ENCODE peak calls at places on chromosomes 11 and 22, in ten cellular contexts. One of them, this sample, is unnamed.

GRCh38 chr11:112756166-112756565 is 205.1 kb upstream of the NCAM1 start:
- DNase-seq in neuronal stem cell: no peak
- DNase-seq in PC-3: no peak
- DNase-seq in caudate nucleus: no peak
- DNase-seq in CD4-positive, alpha-beta T cell: no peak
- DNase-seq in uterus: no peak
- DNase-seq in fibroblast of lung: no peak
- DNase-seq in ascending aorta: no peak
- DNase-seq in psoas muscle: no peak
- DNase-seq in tibial nerve: no peak
- DNase-seq in this sample: no peak

GRCh38 chr11:68271023-68271780 is 571 bp downstream of the C11orf24 start:
- DNase-seq in uterus: peak; percentile 51
- DNase-seq in PC-3: peak; percentile 79
- DNase-seq in neuronal stem cell: peak; percentile 53
- DNase-seq in CD4-positive, alpha-beta T cell: peak; percentile 39
- DNase-seq in caudate nucleus: peak; percentile 52
- DNase-seq in psoas muscle: peak; percentile 75
- DNase-seq in fibroblast of lung: peak; percentile 85
- DNase-seq in tibial nerve: no peak
- DNase-seq in ascending aorta: peak; percentile 79
- DNase-seq in this sample: peak; percentile 54

GRCh38 chr22:22882033-22882717 is 5.4 kb upstream of the IGLL5 start:
- DNase-seq in caudate nucleus: no peak
- DNase-seq in PC-3: peak; percentile 15
- DNase-seq in ascending aorta: no peak
- DNase-seq in fibroblast of lung: no peak
- DNase-seq in tibial nerve: no peak
- DNase-seq in CD4-positive, alpha-beta T cell: no peak
- DNase-seq in uterus: no peak
- DNase-seq in psoas muscle: no peak
- DNase-seq in neuronal stem cell: no peak
- DNase-seq in this sample: no peak

GRCh38 chr11:66967670-66968425 is 7.3 kb upstream of the C11orf86 start:
- DNase-seq in uterus: peak; percentile 38
- DNase-seq in fibroblast of lung: peak; percentile 80
- DNase-seq in CD4-positive, alpha-beta T cell: no peak
- DNase-seq in tibial nerve: no peak
- DNase-seq in ascending aorta: no peak
- DNase-seq in neuronal stem cell: no peak
- DNase-seq in psoas muscle: no peak
- DNase-seq in PC-3: peak; percentile 94
- DNase-seq in caudate nucleus: no peak
- DNase-seq in this sample: no peak

GRCh38 chr22:44730034-44730433 is 22.3 kb upstream of the ARHGAP8 start:
- DNase-seq in CD4-positive, alpha-beta T cell: no peak
- DNase-seq in tibial nerve: no peak
- DNase-seq in caudate nucleus: no peak
- DNase-seq in ascending aorta: no peak
- DNase-seq in psoas muscle: peak; percentile 51
- DNase-seq in neuronal stem cell: no peak
- DNase-seq in uterus: no peak
- DNase-seq in fibroblast of lung: no peak
- DNase-seq in PC-3: no peak
- DNase-seq in this sample: no peak

GRCh38 chr11:15858881-15859280 is 497.5 kb downstream of the SOX6 start:
- DNase-seq in fibroblast of lung: no peak
- DNase-seq in PC-3: no peak
- DNase-seq in neuronal stem cell: no peak
- DNase-seq in psoas muscle: no peak
- DNase-seq in tibial nerve: no peak
- DNase-seq in caudate nucleus: no peak
- DNase-seq in CD4-positive, alpha-beta T cell: no peak
- DNase-seq in uterus: no peak
- DNase-seq in ascending aorta: no peak
- DNase-seq in this sample: no peak

GRCh38 chr11:103959279-103959930 is 77.0 kb upstream of the DDI1 start:
- DNase-seq in CD4-positive, alpha-beta T cell: no peak
- DNase-seq in caudate nucleus: no peak
- DNase-seq in PC-3: peak; percentile 31
- DNase-seq in tibial nerve: no peak
- DNase-seq in fibroblast of lung: peak; percentile 82
- DNase-seq in neuronal stem cell: no peak
- DNase-seq in psoas muscle: no peak
- DNase-seq in uterus: no peak
- DNase-seq in ascending aorta: no peak
- DNase-seq in this sample: no peak

GRCh38 chr11:130457909-130458729 is 9.7 kb downstream of the ADAMTS15 start:
- DNase-seq in ascending aorta: no peak
- DNase-seq in uterus: no peak
- DNase-seq in fibroblast of lung: no peak
- DNase-seq in caudate nucleus: no peak
- DNase-seq in psoas muscle: peak; percentile 70
- DNase-seq in PC-3: no peak
- DNase-seq in neuronal stem cell: no peak
- DNase-seq in CD4-positive, alpha-beta T cell: no peak
- DNase-seq in tibial nerve: no peak
- DNase-seq in this sample: no peak

DNA sequence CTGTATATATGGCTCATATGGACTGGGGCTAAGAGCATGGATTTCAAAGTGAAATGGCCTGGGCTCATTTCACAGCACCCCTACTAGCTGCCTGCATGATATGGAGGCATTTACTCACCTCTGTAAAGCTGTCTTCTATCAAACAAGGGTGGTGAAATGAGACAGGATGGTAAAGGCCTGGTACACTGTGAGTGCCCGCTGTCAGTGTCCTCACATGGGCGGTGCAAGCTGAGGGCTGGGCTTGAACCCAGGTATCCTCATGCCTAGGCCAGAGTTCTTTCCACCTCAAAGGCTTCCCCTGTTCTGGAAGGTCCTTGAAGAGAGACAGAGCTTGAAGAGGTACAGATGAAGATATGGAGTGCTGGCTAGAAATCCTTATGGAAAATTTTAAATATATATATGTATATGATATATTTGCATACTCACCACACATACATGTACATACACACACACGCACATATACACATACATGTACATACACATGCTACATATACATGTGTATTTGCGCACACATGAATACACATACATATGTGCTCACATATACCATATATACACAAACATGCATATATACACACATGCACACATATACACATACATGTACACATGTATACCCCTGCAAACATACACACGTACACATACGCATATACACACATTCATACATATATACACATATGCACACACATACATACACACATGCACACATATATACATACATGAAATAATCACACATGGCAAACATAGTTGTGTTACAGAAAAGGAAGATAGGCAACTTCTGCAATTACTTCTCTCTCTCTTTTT is 44.7 kb downstream of the MICAL2 start:
- DNase-seq in PC-3: no peak
- DNase-seq in CD4-positive, alpha-beta T cell: no peak
- DNase-seq in neuronal stem cell: no peak
- DNase-seq in psoas muscle: no peak
- DNase-seq in uterus: peak; percentile 11
- DNase-seq in fibroblast of lung: no peak
- DNase-seq in caudate nucleus: no peak
- DNase-seq in ascending aorta: peak; percentile 57
- DNase-seq in tibial nerve: no peak
- DNase-seq in this sample: no peak
- H3K27ac ChIP-seq in PC-3: no peak overlapping the region
- H3K27ac ChIP-seq in CD4-positive, alpha-beta T cell: no peak overlapping the region
- H3K27ac ChIP-seq in neuronal stem cell: no peak overlapping the region
- H3K27ac ChIP-seq in psoas muscle: no peak overlapping the region
- H3K27ac ChIP-seq in uterus: peak overlapping the region; percentile 84
- H3K27ac ChIP-seq in fibroblast of lung: no peak overlapping the region
- H3K27ac ChIP-seq in caudate nucleus: no peak overlapping the region
- H3K27ac ChIP-seq in ascending aorta: peak overlapping the region; percentile 98
- H3K27ac ChIP-seq in tibial nerve: no peak overlapping the region
- H3K27ac ChIP-seq in this sample: no peak overlapping the region

GRCh38 chr11:61955031-61955415 is 4.9 kb downstream of the BEST1 start:
- DNase-seq in tibial nerve: no peak
- DNase-seq in fibroblast of lung: peak; percentile 53
- DNase-seq in PC-3: no peak
- DNase-seq in ascending aorta: peak; percentile 85
- DNase-seq in neuronal stem cell: peak; percentile 20
- DNase-seq in psoas muscle: peak; percentile 80
- DNase-seq in uterus: peak; percentile 83
- DNase-seq in CD4-positive, alpha-beta T cell: no peak
- DNase-seq in caudate nucleus: peak; percentile 44
- DNase-seq in this sample: peak; percentile 81

GRCh38 chr11:61952882-61953281 is 2.7 kb downstream of the BEST1 start:
- DNase-seq in fibroblast of lung: no peak
- DNase-seq in ascending aorta: no peak
- DNase-seq in neuronal stem cell: no peak
- DNase-seq in CD4-positive, alpha-beta T cell: no peak
- DNase-seq in tibial nerve: no peak
- DNase-seq in uterus: no peak
- DNase-seq in psoas muscle: no peak
- DNase-seq in PC-3: no peak
- DNase-seq in caudate nucleus: no peak
- DNase-seq in this sample: no peak

GRCh38 chr11:61956191-61957027 is 6.3 kb downstream of the BEST1 start:
- DNase-seq in CD4-positive, alpha-beta T cell: no peak
- DNase-seq in PC-3: no peak
- DNase-seq in psoas muscle: no peak
- DNase-seq in caudate nucleus: no peak
- DNase-seq in tibial nerve: no peak
- DNase-seq in ascending aorta: peak; percentile 63
- DNase-seq in fibroblast of lung: no peak
- DNase-seq in uterus: peak; percentile 27
- DNase-seq in neuronal stem cell: no peak
- DNase-seq in this sample: no peak

GRCh38 chr11:61955416-61956135 is 5.4 kb downstream of the BEST1 start:
- DNase-seq in caudate nucleus: no peak
- DNase-seq in CD4-positive, alpha-beta T cell: peak; percentile 27
- DNase-seq in tibial nerve: no peak
- DNase-seq in ascending aorta: peak; percentile 65
- DNase-seq in psoas muscle: peak; percentile 67
- DNase-seq in uterus: peak; percentile 53
- DNase-seq in fibroblast of lung: no peak
- DNase-seq in neuronal stem cell: peak; percentile 31
- DNase-seq in PC-3: no peak
- DNase-seq in this sample: peak; percentile 74

DNA sequence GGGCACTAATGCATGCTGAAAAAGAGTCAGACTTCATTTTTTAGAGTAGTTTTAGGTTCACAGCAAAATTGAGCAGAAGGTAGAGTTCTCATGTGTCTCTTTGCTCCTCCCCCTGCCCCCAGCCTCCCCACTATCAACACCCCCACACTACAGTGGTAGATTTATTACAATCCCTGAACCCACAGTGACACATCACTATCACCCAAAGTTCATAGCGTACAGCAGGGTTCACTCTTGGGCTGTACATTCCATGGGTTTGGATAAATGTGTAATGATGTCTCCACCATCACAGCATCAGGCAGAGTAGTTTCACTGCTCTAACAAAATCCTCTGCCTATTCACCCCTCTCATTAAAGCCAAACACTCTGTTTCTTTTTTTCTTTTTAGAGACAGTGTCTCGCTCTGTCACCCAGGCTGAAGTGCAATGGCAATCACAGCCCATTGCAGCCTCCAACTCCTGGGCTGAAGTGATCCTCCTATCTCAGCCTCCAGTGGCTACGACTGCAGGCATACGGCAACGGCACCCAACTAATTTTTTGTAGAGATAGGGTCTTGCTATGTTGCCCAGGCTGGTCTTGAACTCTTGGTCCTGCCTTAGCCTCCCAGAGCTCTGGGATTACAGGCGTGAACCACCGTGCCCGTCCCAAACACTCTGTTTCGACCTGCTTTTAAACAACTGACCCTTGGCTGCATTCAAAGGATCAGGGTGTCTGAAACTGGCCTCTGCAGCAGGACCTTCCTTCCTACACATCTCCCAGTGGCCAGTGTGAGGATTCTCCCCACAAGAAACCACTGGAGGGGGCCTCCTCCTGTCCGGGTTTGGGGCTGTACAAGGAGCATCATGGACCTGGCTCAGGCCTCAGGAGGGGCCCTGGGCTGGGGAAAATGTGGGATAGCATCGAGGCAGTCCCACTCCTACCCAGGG is 4.2 kb downstream of the BEST1 start:
- DNase-seq in ascending aorta: no peak
- DNase-seq in CD4-positive, alpha-beta T cell: no peak
- DNase-seq in neuronal stem cell: no peak
- DNase-seq in fibroblast of lung: no peak
- DNase-seq in psoas muscle: no peak
- DNase-seq in PC-3: no peak
- DNase-seq in uterus: no peak
- DNase-seq in tibial nerve: no peak
- DNase-seq in caudate nucleus: no peak
- DNase-seq in this sample: no peak
- H3K27ac ChIP-seq in ascending aorta: peak overlapping the region; percentile 44
- H3K27ac ChIP-seq in CD4-positive, alpha-beta T cell: no peak overlapping the region
- H3K27ac ChIP-seq in neuronal stem cell: no peak overlapping the region
- H3K27ac ChIP-seq in fibroblast of lung: peak overlapping the region; percentile 63
- H3K27ac ChIP-seq in psoas muscle: peak overlapping the region; percentile 33
- H3K27ac ChIP-seq in PC-3: no peak overlapping the region
- H3K27ac ChIP-seq in uterus: peak overlapping the region; percentile 87
- H3K27ac ChIP-seq in tibial nerve: peak overlapping the region; percentile 92
- H3K27ac ChIP-seq in caudate nucleus: peak overlapping the region; percentile 87
- H3K27ac ChIP-seq in this sample: peak overlapping the region; percentile 90

DNA sequence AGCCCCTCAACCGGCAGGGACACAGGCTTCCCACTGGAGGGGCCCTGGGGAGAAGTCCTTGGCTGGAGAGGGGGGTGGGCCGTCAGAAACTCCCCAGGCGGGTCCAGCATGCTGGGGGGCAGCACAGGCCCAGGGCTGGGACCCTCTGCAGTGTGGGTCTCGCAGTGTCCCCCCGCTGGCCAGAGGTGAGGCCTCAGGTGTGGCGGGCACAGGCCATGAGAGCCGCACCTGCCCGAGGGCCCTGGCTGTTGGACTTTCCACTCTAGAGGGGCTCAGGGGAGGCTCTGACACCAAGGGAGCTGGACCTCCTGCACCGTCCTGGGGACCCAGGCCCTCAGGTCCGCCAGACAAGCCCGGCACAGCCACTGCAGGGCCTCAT is 10.7 kb upstream of the PIM3 start:
- DNase-seq in psoas muscle: no peak
- DNase-seq in PC-3: no peak
- DNase-seq in ascending aorta: no peak
- DNase-seq in tibial nerve: no peak
- DNase-seq in fibroblast of lung: no peak
- DNase-seq in caudate nucleus: no peak
- DNase-seq in CD4-positive, alpha-beta T cell: no peak
- DNase-seq in neuronal stem cell: no peak
- DNase-seq in uterus: no peak
- DNase-seq in this sample: no peak
- H3K27ac ChIP-seq in psoas muscle: no peak overlapping the region
- H3K27ac ChIP-seq in PC-3: peak overlapping the region; percentile 81
- H3K27ac ChIP-seq in ascending aorta: no peak overlapping the region
- H3K27ac ChIP-seq in tibial nerve: peak overlapping the region; percentile 95
- H3K27ac ChIP-seq in fibroblast of lung: no peak overlapping the region
- H3K27ac ChIP-seq in caudate nucleus: no peak overlapping the region
- H3K27ac ChIP-seq in CD4-positive, alpha-beta T cell: no peak overlapping the region
- H3K27ac ChIP-seq in neuronal stem cell: no peak overlapping the region
- H3K27ac ChIP-seq in uterus: no peak overlapping the region
- H3K27ac ChIP-seq in this sample: peak overlapping the region; percentile 94

DNA sequence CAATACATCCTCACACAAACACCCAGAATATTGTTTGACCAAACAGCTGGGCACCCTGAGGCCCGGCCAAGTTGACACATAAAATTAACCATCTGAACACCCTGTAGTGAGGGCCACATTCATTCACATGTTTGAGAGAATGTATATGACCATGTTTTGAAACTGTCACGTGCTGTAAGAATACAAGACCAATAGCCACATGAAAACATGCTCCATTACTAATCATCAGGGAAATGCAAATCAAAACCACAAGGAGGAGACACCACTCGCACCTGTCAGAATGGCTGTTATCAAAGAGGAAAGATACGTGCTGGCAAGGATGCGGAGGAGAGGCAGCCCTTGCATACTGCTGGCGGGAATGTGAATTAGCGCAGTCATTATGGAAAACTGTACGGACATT is 38.3 kb upstream of the IGSF9B start:
- DNase-seq in PC-3: no peak
- DNase-seq in ascending aorta: no peak
- DNase-seq in CD4-positive, alpha-beta T cell: no peak
- DNase-seq in neuronal stem cell: no peak
- DNase-seq in fibroblast of lung: no peak
- DNase-seq in tibial nerve: no peak
- DNase-seq in caudate nucleus: no peak
- DNase-seq in psoas muscle: no peak
- DNase-seq in uterus: no peak
- DNase-seq in this sample: no peak
- H3K27ac ChIP-seq in PC-3: no peak overlapping the region
- H3K27ac ChIP-seq in ascending aorta: no peak overlapping the region
- H3K27ac ChIP-seq in CD4-positive, alpha-beta T cell: no peak overlapping the region
- H3K27ac ChIP-seq in neuronal stem cell: no peak overlapping the region
- H3K27ac ChIP-seq in fibroblast of lung: no peak overlapping the region
- H3K27ac ChIP-seq in tibial nerve: no peak overlapping the region
- H3K27ac ChIP-seq in caudate nucleus: no peak overlapping the region
- H3K27ac ChIP-seq in psoas muscle: no peak overlapping the region
- H3K27ac ChIP-seq in uterus: no peak overlapping the region
- H3K27ac ChIP-seq in this sample: no peak overlapping the region

This sample was measured in lower lobe of right lung.